ENCODE peak calls at places on chromosomes 5 and 9, in ten cellular contexts. B is colonic mucosa; K is cardiac fibroblast; Y is fibroblast of mammary gland; V is fibroblast of the aortic adventitia; O is nephron progenitor cell; E is foreskin fibroblast; L is GM06990; M is CD8-positive, alpha-beta T cell; C is fibroblast of lung. P is an unnamed sample.

GRCh38 chr5:107118184-107118902 is 552.4 kb downstream of the EFNA5 start:
- DNase-seq in Y (no peak), L (no peak), E (no peak), B (no peak), K (no peak), M (no peak), O (no peak), V (no peak), C (no peak), P (no peak)

GRCh38 chr5:150138551-150139265 is 16.9 kb downstream of the PDGFRB start:
- DNase-seq in E (peak; percentile 79), K (peak; percentile 76), O (peak; percentile 77), B (no peak), M (no peak), C (peak; percentile 97), V (peak; percentile 89), Y (peak; percentile 81), L (no peak), P (peak; percentile 46)

GRCh38 chr9:121048618-121049017 is 1.5 kb downstream of the C5 start:
- DNase-seq in M (no peak), B (no peak), K (no peak), Y (no peak), V (peak; percentile 30), E (peak; percentile 18), C (peak; percentile 59), O (no peak), L (no peak), P (no peak)

GRCh38 chr5:158380661-158381060 is 521.7 kb upstream of the CLINT1 start:
- DNase-seq in V (no peak), C (no peak), M (no peak), B (no peak), K (no peak), L (no peak), E (no peak), O (no peak), Y (no peak), P (no peak)

GRCh38 chr5:29995154-29995553 is 1198.3 kb upstream of the CDH6 start:
- DNase-seq in O (no peak), M (no peak), K (no peak), L (no peak), V (no peak), Y (no peak), E (no peak), B (no peak), C (no peak), P (no peak)

GRCh38 chr5:78508231-78508765 is 140.3 kb downstream of the LHFPL2 start:
- DNase-seq in E (no peak), V (peak; percentile 46), L (no peak), C (peak; percentile 71), O (no peak), M (no peak), B (no peak), Y (no peak), K (peak; percentile 41), P (no peak)

GRCh38 chr5:178205010-178205748 is 846 bp downstream of the HNRNPAB start:
- DNase-seq in K (peak; percentile 76), L (peak; percentile 84), M (peak; percentile 21), C (peak; percentile 68), Y (peak; percentile 75), O (peak; percentile 73), V (peak; percentile 65), E (peak; percentile 75), B (peak; percentile 94), P (peak; percentile 52)

GRCh38 chr5:54713923-54714581 is 196.5 kb downstream of the SNX18 start:
- DNase-seq in B (no peak), O (no peak), K (peak; percentile 57), L (no peak), M (no peak), Y (peak; percentile 20), E (no peak), C (peak; percentile 80), V (peak; percentile 93), P (no peak)

GRCh38 chr9:105114956-105115728 is 129.3 kb upstream of the SLC44A1 start:
- DNase-seq in B (peak; percentile 44), K (peak; percentile 44), O (no peak), L (no peak), C (peak; percentile 50), E (no peak), Y (no peak), V (no peak), M (no peak), P (no peak)

GRCh38 chr5:35926389-35927051 is 11.9 kb downstream of the CAPSL start:
- DNase-seq in B (peak; percentile 53), E (peak; percentile 32), M (peak; percentile 35), C (peak; percentile 20), K (peak; percentile 62), O (peak; percentile 66), V (peak; percentile 66), L (no peak), Y (peak; percentile 58), P (peak; percentile 54)

GRCh38 chr9:83166369-83166768 is 103.4 kb upstream of the RASEF start:
- DNase-seq in K (no peak), C (peak; percentile 9), M (no peak), V (no peak), B (peak; percentile 65), E (no peak), L (no peak), Y (no peak), O (peak; percentile 17), P (peak; percentile 31)

GRCh38 chr5:162496080-162496808 is 428.7 kb downstream of the GABRG2 start:
- DNase-seq in K (peak; percentile 14), V (peak; percentile 67), C (no peak), L (no peak), E (no peak), O (no peak), B (no peak), M (no peak), Y (peak; percentile 12), P (no peak)

GRCh38 chr9:27787941-27788340 is 214.7 kb upstream of the C9orf72 start:
- DNase-seq in B (no peak), O (no peak), E (no peak), Y (no peak), C (no peak), K (peak; percentile 62), V (no peak), M (no peak), L (no peak), P (no peak)
- TF ChIP-seq CTCF in B (no peak), O (no peak), E (no peak), Y (no peak), C (no peak), K (peak; percentile 47), V (no peak), M (no peak), L (peak; percentile 14), P (no peak)

GRCh38 chr9:134376386-134377142 is 50.3 kb downstream of the RXRA start:
- DNase-seq in C (no peak), L (no peak), Y (no peak), E (no peak), O (no peak), K (no peak), V (no peak), B (no peak), M (no peak), P (no peak)

GRCh38 chr9:134375011-134375390 is 48.7 kb downstream of the RXRA start:
- DNase-seq in O (no peak), M (no peak), K (no peak), B (no peak), C (peak; percentile 27), V (peak; percentile 14), L (no peak), Y (peak; percentile 34), E (no peak), P (no peak)

GRCh38 chr9:134374301-134375010 is 48.2 kb downstream of the RXRA start:
- DNase-seq in E (no peak), V (no peak), L (no peak), K (no peak), M (no peak), C (no peak), Y (no peak), O (no peak), B (no peak), P (no peak)

GRCh38 chr9:134377143-134377484 is 50.9 kb downstream of the RXRA start:
- DNase-seq in L (no peak), Y (no peak), E (no peak), O (no peak), B (no peak), C (no peak), V (no peak), M (no peak), K (no peak), P (no peak)

GRCh38 chr9:134375430-134376385 is 49.5 kb downstream of the RXRA start:
- DNase-seq in Y (peak; percentile 22), C (peak; percentile 56), K (no peak), M (no peak), E (no peak), B (no peak), O (peak; percentile 48), V (peak; percentile 41), L (no peak), P (no peak)
- TF ChIP-seq CTCF in Y (no peak), C (no peak), K (no peak), M (no peak), E (no peak), B (no peak), O (no peak), V (no peak), L (no peak), P (peak; percentile 12)

GRCh38 chr9:92350740-92351133 is 25.0 kb downstream of the CENPP start:
- DNase-seq in L (no peak), M (no peak), B (no peak), O (no peak), C (no peak), E (no peak), Y (peak; percentile 8), K (no peak), V (no peak), P (no peak)
- TF ChIP-seq CTCF in L (no peak), M (no peak), B (no peak), O (no peak), C (no peak), E (no peak), Y (no peak), K (no peak), V (no peak), P (no peak)

GRCh38 chr9:136372561-136373299 is 739 bp downstream of the CARD9 start:
- DNase-seq in O (peak; percentile 78), V (peak; percentile 67), E (peak; percentile 86), M (no peak), B (peak; percentile 44), Y (peak; percentile 63), L (no peak), C (peak; percentile 75), K (peak; percentile 69), P (no peak)
- TF ChIP-seq CTCF in O (no peak), V (peak; percentile 16), E (peak; percentile 16), M (no peak), B (no peak), Y (peak; percentile 4), L (peak; percentile 27), C (peak; percentile 46), K (no peak), P (peak; percentile 16)

P was measured in progenitor cell of endocrine pancreas.